ENCODE peak calls at places on chromosome X, in eight cellular contexts. Z is amygdala; J is uterus; L is stimulated activated CD4-positive, alpha-beta T cell treated with anti-CD3 and anti-CD28 coated beads, Interleukin-15, amount 100 ng/mL, for 1 hour; T is GM13977; G is activated CD4-positive, alpha-beta T cell treated with anti-CD3 and anti-CD28 coated beads for 4 hours; Y is colonic mucosa; I is lung microvascular endothelial cell. E is an unnamed sample.

GRCh38 chrX:20217906-20218305 is 48.8 kb downstream of the RPS6KA3 start:
- DNase-seq in Z (no peak), J (no peak), L (no peak), T (no peak), G (no peak), Y (no peak), I (peak), E (no peak)

GRCh38 chrX:23626651-23627050 is 40.6 kb upstream of the PRDX4 start:
- DNase-seq in Z (no peak), J (no peak), L (no peak), T (no peak), G (no peak), Y (no peak), I (no peak), E (no peak)

GRCh38 chrX:111507931-111508330 is 3.5 kb upstream of the SERTM2 start:
- DNase-seq in Z (no peak), J (no peak), L (no peak), T (no peak), G (no peak), Y (no peak), I (no peak), E (no peak)

GRCh38 chrX:41142130-41142529 is 56.9 kb downstream of the USP9X start:
- DNase-seq in Z (no peak), J (no peak), L (no peak), T (no peak), G (no peak), Y (no peak), I (no peak), E (no peak)

GRCh38 chrX:130869239-130869638 is 33.8 kb downstream of the ENOX2 start:
- DNase-seq in Z (no peak), J (no peak), L (no peak), T (no peak), G (no peak), Y (no peak), I (no peak), E (no peak)

GRCh38 chrX:53682885-53683555 is 3.5 kb downstream of the HUWE1 start:
- DNase-seq in Z (peak), J (no peak), L (no peak), T (no peak), G (peak), Y (no peak), I (peak), E (peak)

GRCh38 chrX:45196701-45197100 is 4.0 kb downstream of the DIPK2B start:
- DNase-seq in Z (no peak), J (no peak), L (no peak), T (no peak), G (no peak), Y (no peak), I (peak), E (no peak)

GRCh38 chrX:80808854-80809493 is 703 bp downstream of the BRWD3 start:
- DNase-seq in Z (peak), J (peak), L (peak), T (no peak), G (peak), Y (peak), I (peak), E (no peak)

GRCh38 chrX:10922158-10922557 is 189.0 kb upstream of the HCCS start:
- DNase-seq in Z (no peak), J (no peak), L (no peak), T (no peak), G (no peak), Y (no peak), I (peak), E (no peak)

GRCh38 chrX:22325091-22325490 is 52.4 kb downstream of the CBLL2 start:
- DNase-seq in Z (no peak), J (no peak), L (no peak), T (no peak), G (no peak), Y (no peak), I (peak), E (no peak)

GRCh38 chrX:13373027-13373806 is 53.4 kb upstream of the ATXN3L start:
- DNase-seq in Z (no peak), J (no peak), L (no peak), T (no peak), G (no peak), Y (no peak), I (no peak), E (no peak)

E was measured in NCI-H1694 treated with DMSO at 0.1 percent for 48 hours.